ENCODE peak calls at places on chromosome 21, in nine cellular contexts. E is cardiac muscle cell, C is COLO829, Q is NCI-H2171 treated with DMSO at 0.1 percent for 48 hours, X is H4, H is Right ventricle myocardium inferior, P is kidney tubule cell, A is GM06990, Z is A549. O is an unnamed sample.

GRCh38 chr21:42301371-42302291 is 13.6 kb downstream of the TFF3 start:
- DNase-seq in E (no peak), C (no peak), Q (no peak), X (no peak), H (peak; percentile 62), P (no peak), A (no peak), Z (no peak), O (no peak)

GRCh38 chr21:42156690-42157605 is 62.0 kb upstream of the ABCG1 start:
- DNase-seq in E (peak; percentile 38), C (peak; percentile 92), Q (peak; percentile 58), X (no peak), H (no peak), P (no peak), A (no peak), Z (no peak), O (no peak)

GRCh38 chr21:40622531-40622930 is 224.4 kb downstream of the DSCAM start:
- DNase-seq in E (no peak), C (no peak), Q (no peak), X (no peak), H (no peak), P (no peak), A (no peak), Z (no peak), O (no peak)

GRCh38 chr21:37704751-37705150 is 211.5 kb downstream of the KCNJ6 start:
- DNase-seq in E (no peak), C (no peak), Q (peak; percentile 46), X (no peak), H (no peak), P (peak; percentile 43), A (no peak), Z (no peak), O (no peak)

GRCh38 chr21:46052703-46053651 is 44.9 kb upstream of the COL6A2 start:
- DNase-seq in E (peak; percentile 71), C (no peak), Q (no peak), X (no peak), H (no peak), P (peak; percentile 94), A (no peak), Z (no peak), O (no peak)

GRCh38 chr21:25557170-25557569 is 50.1 kb downstream of the MRPL39 start:
- DNase-seq in E (no peak), C (no peak), Q (no peak), X (no peak), H (no peak), P (peak; percentile 40), A (no peak), Z (no peak), O (no peak)

GRCh38 chr21:33991091-33991490 is 75.5 kb upstream of the ATP5PO start:
- DNase-seq in E (no peak), C (no peak), Q (no peak), X (no peak), H (no peak), P (no peak), A (no peak), Z (no peak), O (no peak)

GRCh38 chr21:45453308-45453950 is 48.5 kb downstream of the COL18A1 start:
- DNase-seq in E (no peak), C (no peak), Q (no peak), X (no peak), H (peak; percentile 28), P (no peak), A (no peak), Z (no peak), O (no peak)

GRCh38 chr21:32940079-32941014 is 85.4 kb upstream of the OLIG2 start:
- DNase-seq in E (peak; percentile 69), C (peak; percentile 42), Q (peak; percentile 63), X (peak; percentile 61), H (peak; percentile 69), P (peak; percentile 67), A (no peak), Z (peak; percentile 7), O (no peak)

GRCh38 chr21:36297938-36298572 is 21.9 kb upstream of the MORC3 start:
- DNase-seq in E (no peak), C (no peak), Q (no peak), X (peak; percentile 26), H (no peak), P (peak; percentile 63), A (peak; percentile 70), Z (no peak), O (no peak)

GRCh38 chr21:45378258-45378966 is 26.6 kb upstream of the COL18A1 start:
- DNase-seq in E (no peak), C (no peak), Q (no peak), X (peak; percentile 77), H (peak; percentile 33), P (peak; percentile 53), A (no peak), Z (no peak), O (no peak)

GRCh38 chr21:34846601-34847112 is 177.9 kb downstream of the CLIC6 start:
- DNase-seq in E (peak; percentile 71), C (peak; percentile 27), Q (peak; percentile 74), X (peak; percentile 89), H (no peak), P (peak; percentile 45), A (no peak), Z (peak; percentile 18), O (no peak)

GRCh38 chr21:45415943-45416611 is 11.1 kb downstream of the COL18A1 start:
- DNase-seq in E (no peak), C (no peak), Q (no peak), X (no peak), H (peak; percentile 64), P (no peak), A (no peak), Z (no peak), O (no peak)

GRCh38 chr21:25369524-25370300 is 237.6 kb downstream of the MRPL39 start:
- DNase-seq in E (peak; percentile 29), C (no peak), Q (no peak), X (no peak), H (no peak), P (peak; percentile 83), A (no peak), Z (no peak), O (no peak)

GRCh38 chr21:37337831-37338230 is 28.7 kb upstream of the DYRK1A start:
- DNase-seq in E (no peak), C (no peak), Q (no peak), X (no peak), H (no peak), P (no peak), A (no peak), Z (no peak), O (no peak)

GRCh38 chr21:39932335-39932734 is 65.1 kb downstream of the PCP4 start:
- DNase-seq in E (no peak), C (no peak), Q (no peak), X (no peak), H (no peak), P (no peak), A (no peak), Z (no peak), O (no peak)

GRCh38 chr21:32329776-32330175 is 31.1 kb downstream of the MRAP start:
- DNase-seq in E (peak; percentile 11), C (no peak), Q (no peak), X (no peak), H (no peak), P (peak; percentile 57), A (no peak), Z (no peak), O (no peak)